ENCODE peak calls at places on chromosome 1, in four cellular contexts. One of them, this sample, is unnamed.

GRCh38 chr1:19036049-19036546 is 79.6 kb upstream of the IFFO2 start:
- DNase-seq in K562: no peak
- DNase-seq in HepG2: no peak
- DNase-seq in Panc1: no peak
- DNase-seq in this sample: no peak

GRCh38 chr1:244653439-244654283 is 735 bp downstream of the DESI2 start:
- DNase-seq in Panc1: no peak
- DNase-seq in HepG2: peak; percentile 38
- DNase-seq in K562: no peak
- DNase-seq in this sample: no peak

GRCh38 chr1:101108123-101108522 is 82.5 kb upstream of the DPH5 start:
- DNase-seq in K562: no peak
- DNase-seq in HepG2: no peak
- DNase-seq in Panc1: no peak
- DNase-seq in this sample: no peak

GRCh38 chr1:159214149-159214760 is 9.6 kb downstream of the ACKR1 start:
- DNase-seq in HepG2: peak; percentile 8
- DNase-seq in K562: peak; percentile 72
- DNase-seq in Panc1: peak; percentile 42
- DNase-seq in this sample: peak; percentile 10

GRCh38 chr1:99786751-99787501 is 20.5 kb upstream of the FRRS1 start:
- DNase-seq in HepG2: no peak
- DNase-seq in K562: no peak
- DNase-seq in Panc1: no peak
- DNase-seq in this sample: no peak

GRCh38 chr1:201184734-201185453 is 5.7 kb upstream of the IGFN1 start:
- DNase-seq in Panc1: no peak
- DNase-seq in HepG2: peak; percentile 58
- DNase-seq in K562: peak; percentile 34
- DNase-seq in this sample: peak; percentile 54

GRCh38 chr1:160800142-160800541 is 4.2 kb downstream of the LY9 start:
- DNase-seq in Panc1: no peak
- DNase-seq in K562: no peak
- DNase-seq in HepG2: no peak
- DNase-seq in this sample: no peak

GRCh38 chr1:27049127-27049526 is 36.5 kb upstream of the TENT5B start:
- DNase-seq in Panc1: no peak
- DNase-seq in HepG2: no peak
- DNase-seq in K562: no peak
- DNase-seq in this sample: no peak

GRCh38 chr1:26828352-26829093 is 2.0 kb downstream of the ZDHHC18 start:
- DNase-seq in K562: no peak
- DNase-seq in HepG2: no peak
- DNase-seq in Panc1: no peak
- DNase-seq in this sample: no peak

GRCh38 chr1:157966034-157966671 is 27.3 kb upstream of the KIRREL1 start:
- DNase-seq in HepG2: peak; percentile 56
- DNase-seq in K562: no peak
- DNase-seq in Panc1: no peak
- DNase-seq in this sample: no peak

GRCh38 chr1:227999056-227999930 is 7.5 kb upstream of the WNT3A start:
- DNase-seq in K562: peak; percentile 27
- DNase-seq in Panc1: peak; percentile 48
- DNase-seq in HepG2: peak; percentile 65
- DNase-seq in this sample: peak; percentile 71

GRCh38 chr1:112298558-112298957 is 97.5 kb upstream of the CTTNBP2NL start:
- DNase-seq in K562: peak; percentile 75
- DNase-seq in HepG2: peak; percentile 38
- DNase-seq in Panc1: peak; percentile 5
- DNase-seq in this sample: peak; percentile 48

GRCh38 chr1:147840909-147841308 is 61.7 kb upstream of the GJA8 start:
- DNase-seq in HepG2: no peak
- DNase-seq in K562: peak; percentile 43
- DNase-seq in Panc1: no peak
- DNase-seq in this sample: peak; percentile 4

GRCh38 chr1:43008425-43009108 is 49.9 kb upstream of the SLC2A1 start:
- DNase-seq in K562: no peak
- DNase-seq in HepG2: peak; percentile 93
- DNase-seq in Panc1: no peak
- DNase-seq in this sample: peak; percentile 85

GRCh38 chr1:191608367-191608766 is 549.9 kb upstream of the RGS18 start:
- DNase-seq in Panc1: no peak
- DNase-seq in HepG2: peak; percentile 16
- DNase-seq in K562: no peak
- DNase-seq in this sample: no peak

GRCh38 chr1:113219377-113219776 is 146.4 kb downstream of the LRIG2 start:
- DNase-seq in K562: peak; percentile 29
- DNase-seq in HepG2: no peak
- DNase-seq in Panc1: no peak
- DNase-seq in this sample: no peak

GRCh38 chr1:27021347-27022031 is 8.8 kb upstream of the TENT5B start:
- DNase-seq in K562: no peak
- DNase-seq in HepG2: no peak
- DNase-seq in Panc1: no peak
- DNase-seq in this sample: no peak

DNA sequence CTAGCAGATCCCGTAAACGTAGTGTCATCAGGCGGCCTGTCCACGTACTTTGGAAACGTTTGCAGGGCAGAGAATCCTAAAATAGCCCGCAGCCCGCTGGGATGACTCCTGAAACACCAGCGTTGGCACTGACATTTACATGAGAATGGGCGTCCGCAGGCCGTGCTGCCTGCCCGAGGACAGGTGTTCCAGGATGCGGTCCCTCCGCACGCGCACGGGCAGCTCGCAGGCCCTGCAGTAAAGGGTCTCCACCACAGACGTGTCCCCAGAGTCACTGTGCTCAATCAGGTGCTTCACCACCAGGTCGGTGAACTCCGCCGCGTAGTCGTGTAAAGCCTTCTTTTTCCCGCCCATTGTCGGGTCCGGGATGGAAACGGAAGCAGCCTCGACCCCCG is 5.9 kb upstream of the CCDC27 start:
- DNase-seq in K562: no peak
- DNase-seq in Panc1: no peak
- DNase-seq in HepG2: no peak
- DNase-seq in this sample: no peak
- TF ChIP-seq TCF7L2 in K562: no peak
- TF ChIP-seq TCF7L2 in Panc1: no peak
- TF ChIP-seq TCF7L2 in HepG2: no peak
- TF ChIP-seq TCF7L2 in this sample: no peak

DNA sequence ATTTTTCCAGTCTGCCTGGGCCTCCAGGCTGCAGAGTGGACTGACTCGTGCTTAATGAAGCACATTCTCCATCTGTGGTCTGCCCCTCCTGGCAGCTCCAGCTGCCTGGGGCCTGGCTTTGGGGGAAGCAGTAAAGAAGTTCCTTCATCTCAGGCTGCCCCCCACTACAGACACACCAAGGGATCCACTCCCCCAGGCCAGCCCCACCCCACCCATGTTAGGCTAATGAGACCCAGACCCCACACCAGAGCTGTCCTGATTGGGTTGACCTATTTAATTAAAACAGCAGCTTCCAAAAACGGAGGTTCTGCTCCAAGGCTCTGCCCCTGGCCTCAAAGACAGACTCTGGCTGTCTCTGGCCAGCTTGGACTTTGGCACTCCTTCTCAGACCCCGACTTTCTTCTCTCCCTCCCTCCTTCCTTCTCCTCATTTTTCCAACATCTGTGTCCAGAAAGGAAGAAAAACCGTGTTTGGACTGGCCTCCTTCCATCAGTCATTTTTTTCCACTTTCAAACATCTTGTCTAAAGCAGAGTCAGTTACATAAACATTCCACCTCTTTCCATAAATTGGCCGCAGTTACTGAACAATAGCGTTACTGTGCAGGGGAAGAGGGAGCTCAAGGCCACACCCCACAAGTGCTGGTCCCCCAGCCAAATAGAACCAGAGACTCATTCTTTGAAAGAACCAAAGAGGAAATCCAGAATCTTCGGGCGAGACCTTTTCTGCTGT is 29.7 kb downstream of the SERTAD4 start:
- DNase-seq in Panc1: no peak
- DNase-seq in HepG2: peak; percentile 32
- DNase-seq in K562: no peak
- DNase-seq in this sample: no peak
- H3K27ac ChIP-seq in Panc1: no peak overlapping the region
- H3K27ac ChIP-seq in HepG2: no peak overlapping the region
- H3K27ac ChIP-seq in K562: no peak overlapping the region
- H3K27ac ChIP-seq in this sample: no peak overlapping the region

GRCh38 chr1:149993764-149994163 is 16.8 kb downstream of the OTUD7B start:
- DNase-seq in Panc1: no peak
- DNase-seq in K562: no peak
- DNase-seq in HepG2: no peak
- DNase-seq in this sample: no peak

GRCh38 chr1:149995927-149996326 is 14.6 kb downstream of the OTUD7B start:
- DNase-seq in K562: no peak
- DNase-seq in Panc1: no peak
- DNase-seq in HepG2: no peak
- DNase-seq in this sample: no peak

GRCh38 chr1:150001415-150001814 is 9.1 kb downstream of the OTUD7B start:
- DNase-seq in HepG2: no peak
- DNase-seq in K562: no peak
- DNase-seq in Panc1: no peak
- DNase-seq in this sample: no peak

GRCh38 chr1:150002217-150002616 is 8.3 kb downstream of the OTUD7B start:
- DNase-seq in Panc1: no peak
- DNase-seq in K562: no peak
- DNase-seq in HepG2: no peak
- DNase-seq in this sample: no peak

DNA sequence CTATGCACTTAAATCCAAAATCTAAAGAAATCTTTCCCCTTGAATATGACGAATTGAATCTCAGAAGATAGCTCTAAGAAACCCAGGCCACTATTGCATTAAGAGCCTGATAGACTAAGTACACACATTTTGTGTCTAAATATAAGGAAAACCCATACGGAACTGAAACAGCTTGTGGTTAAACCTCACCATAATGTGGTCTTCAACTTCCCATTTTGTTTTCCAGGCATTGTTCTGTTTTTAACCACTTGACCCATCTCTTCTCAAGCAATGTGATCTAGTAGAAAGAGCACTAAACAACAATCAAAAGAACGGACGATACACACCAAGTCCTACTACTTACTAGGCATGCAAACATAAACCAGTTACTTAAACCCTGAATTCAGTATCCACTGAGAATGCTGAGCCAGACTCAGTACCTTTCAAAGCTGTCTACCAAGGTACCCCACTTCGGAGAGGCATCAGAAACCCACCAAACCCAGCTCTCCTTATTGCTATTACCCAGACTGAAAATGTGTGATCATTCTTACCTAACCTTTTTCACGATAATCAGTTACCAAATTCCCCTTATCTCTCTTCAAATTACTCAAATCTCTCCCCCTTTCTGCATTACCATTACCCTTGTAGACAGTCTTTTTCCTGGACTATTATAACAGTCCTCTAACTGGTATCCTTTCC is 12.8 kb downstream of the OTUD7B start:
- DNase-seq in HepG2: no peak
- DNase-seq in K562: no peak
- DNase-seq in Panc1: no peak
- DNase-seq in this sample: no peak
- TF ChIP-seq TCF7L2 in HepG2: no peak
- TF ChIP-seq TCF7L2 in K562: no peak
- TF ChIP-seq TCF7L2 in Panc1: no peak
- TF ChIP-seq TCF7L2 in this sample: no peak

GRCh38 chr1:202578565-202578964 is 131.7 kb downstream of the SYT2 start:
- DNase-seq in HepG2: no peak
- DNase-seq in K562: no peak
- DNase-seq in Panc1: no peak
- DNase-seq in this sample: no peak

GRCh38 chr1:202578001-202578500 is 132.2 kb downstream of the SYT2 start:
- DNase-seq in HepG2: no peak
- DNase-seq in K562: no peak
- DNase-seq in Panc1: no peak
- DNase-seq in this sample: no peak

GRCh38 chr1:202579806-202580205 is 130.4 kb downstream of the SYT2 start:
- DNase-seq in Panc1: no peak
- DNase-seq in K562: no peak
- DNase-seq in HepG2: no peak
- DNase-seq in this sample: no peak

GRCh38 chr1:202577381-202577780 is 132.9 kb downstream of the SYT2 start:
- DNase-seq in Panc1: no peak
- DNase-seq in K562: peak; percentile 54
- DNase-seq in HepG2: no peak
- DNase-seq in this sample: no peak

GRCh38 chr1:202580604-202581003 is 129.7 kb downstream of the SYT2 start:
- DNase-seq in HepG2: no peak
- DNase-seq in K562: no peak
- DNase-seq in Panc1: no peak
- DNase-seq in this sample: no peak
- H3K27ac ChIP-seq in HepG2: no peak overlapping the region
- H3K27ac ChIP-seq in K562: no peak overlapping the region
- H3K27ac ChIP-seq in Panc1: no peak overlapping the region
- H3K27ac ChIP-seq in this sample: no peak overlapping the region

DNA sequence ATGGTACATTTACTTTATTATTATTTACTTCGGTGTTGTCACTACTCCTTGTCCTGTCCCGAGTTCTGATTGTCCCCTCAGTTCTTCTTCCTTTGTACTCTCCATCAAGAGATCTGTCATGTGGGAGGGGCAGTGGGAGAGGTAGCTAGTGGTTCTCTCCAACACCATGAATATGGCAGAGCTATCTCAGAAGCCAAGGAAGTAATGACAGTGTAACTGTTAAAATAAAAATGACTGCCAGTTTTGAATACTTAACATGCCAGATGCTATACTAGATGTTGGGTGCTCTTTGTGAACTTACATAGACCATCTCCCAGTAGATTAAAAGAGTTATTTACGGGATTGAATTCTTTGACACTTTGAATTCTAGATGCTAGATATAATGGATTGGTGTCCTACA is 28.6 kb downstream of the IVNS1ABP start:
- DNase-seq in Panc1: no peak
- DNase-seq in K562: no peak
- DNase-seq in HepG2: no peak
- DNase-seq in this sample: no peak
- TF ChIP-seq TCF7L2 in Panc1: no peak
- TF ChIP-seq TCF7L2 in K562: no peak
- TF ChIP-seq TCF7L2 in HepG2: no peak
- TF ChIP-seq TCF7L2 in this sample: no peak

DNA sequence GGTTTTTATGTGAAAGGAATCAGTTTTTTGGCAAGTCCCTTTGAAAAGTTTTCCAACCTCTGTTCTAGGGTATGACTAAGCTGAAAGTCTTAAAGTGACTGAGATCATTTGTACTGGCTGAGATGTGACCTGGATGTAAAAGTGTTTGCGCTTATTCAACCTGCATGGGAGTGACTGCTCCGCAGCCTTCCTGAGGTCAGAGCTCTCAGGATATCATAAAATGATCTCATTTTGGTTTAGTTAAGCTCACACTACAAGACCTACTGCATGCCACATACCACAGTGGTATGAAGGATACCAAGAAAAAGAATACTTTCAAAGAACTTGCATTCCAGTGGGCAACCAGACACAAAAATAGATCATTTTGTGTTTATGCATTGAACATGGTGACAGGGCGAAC is 29.9 kb upstream of the TADA1 start:
- DNase-seq in K562: no peak
- DNase-seq in HepG2: no peak
- DNase-seq in Panc1: no peak
- DNase-seq in this sample: no peak
- H3K27ac ChIP-seq in K562: no peak overlapping the region
- H3K27ac ChIP-seq in HepG2: no peak overlapping the region
- H3K27ac ChIP-seq in Panc1: no peak overlapping the region
- H3K27ac ChIP-seq in this sample: no peak overlapping the region

GRCh38 chr1:81699234-81699633 is 101.5 kb upstream of the ADGRL2 start:
- DNase-seq in Panc1: no peak
- DNase-seq in K562: no peak
- DNase-seq in HepG2: no peak
- DNase-seq in this sample: no peak
- TF ChIP-seq TCF7L2 in Panc1: no peak
- TF ChIP-seq TCF7L2 in K562: no peak
- TF ChIP-seq TCF7L2 in HepG2: no peak
- TF ChIP-seq TCF7L2 in this sample: no peak

GRCh38 chr1:234533034-234533571 is 54.1 kb upstream of the TARBP1 start:
- DNase-seq in Panc1: no peak
- DNase-seq in K562: no peak
- DNase-seq in HepG2: no peak
- DNase-seq in this sample: no peak
- H3K27ac ChIP-seq in Panc1: no peak overlapping the region
- H3K27ac ChIP-seq in K562: no peak overlapping the region
- H3K27ac ChIP-seq in HepG2: no peak overlapping the region
- H3K27ac ChIP-seq in this sample: no peak overlapping the region

This sample was measured in HCT116.